ENCODE peak calls at places on chromosomes 4 and X, in ten cellular contexts. U is right lobe of liver, Y is fibroblast of pulmonary artery, X is tibial nerve, O is AG10803, C is SK-N-SH, M is epithelial cell of proximal tubule, E is foreskin fibroblast, L is mucosa of descending colon, W is astrocyte of the spinal cord. R is an unnamed sample.
A peak's percentile ranks its signal among the peaks of the same experiment; 100 is the strongest.

GRCh38 chrX:75887833-75888232 is 102.8 kb upstream of the MAGEE2 start:
- DNase-seq in O (no peak), Y (no peak), X (no peak), E (no peak), U (no peak), L (no peak), C (no peak), W (no peak), M (no peak), R (no peak)

GRCh38 chr4:148654131-148654530 is 211.9 kb upstream of the NR3C2 start:
- DNase-seq in L (no peak), U (no peak), O (no peak), C (no peak), E (no peak), M (no peak), X (no peak), Y (no peak), W (no peak), R (no peak)

GRCh38 chr4:57373971-57374370 is 263.8 kb upstream of the IGFBP7 start:
- DNase-seq in X (no peak), W (no peak), O (no peak), C (no peak), L (no peak), U (no peak), Y (no peak), M (no peak), E (no peak), R (no peak)

GRCh38 chr4:149031399-149031798 is 589.2 kb upstream of the NR3C2 start:
- DNase-seq in L (no peak), Y (peak; percentile 10), X (no peak), O (peak; percentile 8), E (no peak), C (no peak), W (peak; percentile 12), M (no peak), U (no peak), R (no peak)

GRCh38 chrX:48919947-48920712 is 1.3 kb upstream of the PIM2 start:
- DNase-seq in M (no peak), W (no peak), U (no peak), L (no peak), E (no peak), Y (no peak), O (no peak), X (no peak), C (no peak), R (no peak)

GRCh38 chr4:97643179-97643578 is 500.1 kb downstream of the STPG2 start:
- DNase-seq in C (no peak), E (no peak), Y (no peak), W (no peak), U (no peak), X (no peak), M (no peak), O (no peak), L (no peak), R (no peak)

GRCh38 chr4:169110633-169111032 is 100.6 kb upstream of the CBR4 start:
- DNase-seq in X (no peak), L (no peak), M (no peak), U (no peak), C (no peak), W (no peak), Y (no peak), O (no peak), E (no peak), R (no peak)

GRCh38 chr4:55355555-55355954 is 9.5 kb downstream of the SRD5A3 start:
- DNase-seq in W (no peak), C (no peak), L (no peak), M (no peak), U (no peak), O (no peak), E (no peak), Y (no peak), X (no peak), R (no peak)

GRCh38 chrX:71106427-71106826 is at the start of gene CXorf65:
- DNase-seq in U (no peak), L (no peak), C (no peak), Y (no peak), X (no peak), M (no peak), E (no peak), W (no peak), O (no peak), R (no peak)

GRCh38 chr4:25503779-25504178 is 126.7 kb downstream of the ANAPC4 start:
- DNase-seq in U (no peak), Y (no peak), E (no peak), W (no peak), M (no peak), C (no peak), L (no peak), O (no peak), X (no peak), R (no peak)

GRCh38 chrX:84453351-84454246 is 48.7 kb downstream of the HDX start:
- DNase-seq in M (no peak), W (no peak), X (no peak), E (no peak), O (peak; percentile 0), U (peak; percentile 61), C (no peak), L (peak; percentile 11), Y (no peak), R (no peak)

GRCh38 chrX:31551913-31552312 is 480.1 kb upstream of the FTHL17 start:
- DNase-seq in Y (no peak), U (no peak), M (no peak), E (no peak), W (no peak), C (no peak), X (no peak), L (no peak), O (no peak), R (no peak)

GRCh38 chrX:148633509-148633908 is 133.1 kb downstream of the AFF2 start:
- DNase-seq in Y (no peak), W (no peak), O (no peak), L (no peak), M (no peak), C (no peak), E (no peak), U (no peak), X (no peak), R (no peak)

GRCh38 chrX:21661316-21661715 is 3.2 kb upstream of the KLHL34 start:
- DNase-seq in Y (no peak), U (no peak), E (no peak), X (no peak), C (no peak), L (no peak), M (no peak), W (no peak), O (no peak), R (no peak)

GRCh38 chrX:55839480-55839879 is 121.9 kb downstream of the RRAGB start:
- DNase-seq in Y (no peak), X (no peak), C (no peak), U (no peak), M (no peak), O (no peak), W (no peak), E (no peak), L (no peak), R (no peak)

GRCh38 chrX:143306991-143307965 is 210.0 kb downstream of the SPANXN3 start:
- DNase-seq in O (no peak), U (no peak), X (no peak), M (no peak), L (no peak), Y (no peak), C (no peak), W (no peak), E (no peak), R (no peak)

GRCh38 chrX:70656304-70656703 is 211.7 kb downstream of the DLG3 start:
- DNase-seq in O (no peak), E (no peak), X (no peak), L (no peak), W (no peak), U (no peak), C (no peak), M (no peak), Y (no peak), R (no peak)

GRCh38 chr4:176376032-176376614 is 56.4 kb downstream of the SPCS3 start:
- DNase-seq in Y (peak; percentile 61), U (no peak), M (no peak), W (peak; percentile 52), E (no peak), L (no peak), C (peak; percentile 8), O (peak; percentile 31), X (no peak), R (no peak)

GRCh38 chrX:50066318-50066937 is 134.4 kb downstream of the AKAP4 start:
- DNase-seq in M (no peak), X (no peak), Y (no peak), E (no peak), L (no peak), C (no peak), U (no peak), O (no peak), W (no peak), R (no peak)
- H3K4me3 ChIP-seq in M (no peak overlapping the region), X (no peak overlapping the region), Y (no peak overlapping the region), E (no peak overlapping the region), L (no peak overlapping the region), C (no peak overlapping the region), U (peak overlapping the region; percentile 14), O (no peak overlapping the region), W (no peak overlapping the region), R (no peak overlapping the region)

DNA sequence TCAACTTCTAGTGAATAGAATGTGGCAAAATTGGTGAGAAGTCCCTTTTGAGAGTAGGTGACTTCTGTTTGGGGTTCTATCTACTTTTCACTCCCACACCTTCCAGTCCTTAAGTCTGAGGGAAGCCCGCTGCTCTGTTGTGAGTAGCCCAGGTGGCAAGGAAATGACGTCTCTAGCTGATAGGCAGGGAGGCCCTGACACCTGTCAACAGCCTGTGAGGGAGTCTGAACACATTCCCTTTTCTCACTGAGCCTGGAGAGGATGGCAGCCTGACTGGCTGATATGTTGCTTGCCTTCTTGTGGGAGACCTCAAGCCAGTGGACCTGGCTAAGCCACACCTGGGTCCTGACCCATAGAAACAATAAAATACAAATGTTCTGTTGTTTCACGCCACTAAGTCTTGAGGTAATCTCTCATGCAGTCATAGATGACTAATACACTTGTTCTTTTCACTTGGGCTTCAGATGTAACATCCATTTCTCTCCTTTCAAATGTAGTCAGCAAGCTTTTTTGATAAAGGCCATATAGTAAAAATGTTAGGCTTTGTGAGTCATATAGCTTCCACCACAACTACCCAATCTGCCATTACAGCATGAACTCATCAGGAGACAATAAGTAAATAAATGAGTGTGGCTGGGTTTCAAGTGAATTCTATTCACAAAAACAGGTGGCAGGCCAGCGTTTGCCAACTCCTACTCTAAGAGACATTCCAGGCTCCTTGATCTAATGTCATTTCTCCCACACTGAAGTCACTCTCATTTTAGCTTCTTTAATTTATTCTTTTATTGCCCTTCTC is 265.0 kb upstream of the MAD2L1 start:
- DNase-seq in X (no peak), U (no peak), W (peak; percentile 66), M (no peak), C (no peak), E (no peak), L (no peak), O (no peak), Y (no peak), R (no peak)
- H3K4me3 ChIP-seq in X (no peak overlapping the region), U (no peak overlapping the region), W (no peak overlapping the region), M (no peak overlapping the region), C (no peak overlapping the region), E (no peak overlapping the region), L (no peak overlapping the region), O (no peak overlapping the region), Y (no peak overlapping the region), R (no peak overlapping the region)

GRCh38 chrX:15298201-15298600 is 17.2 kb downstream of the ASB11 start:
- DNase-seq in X (no peak), L (no peak), W (no peak), U (no peak), Y (peak; percentile 47), C (no peak), E (no peak), O (no peak), M (no peak), R (no peak)
- H3K4me3 ChIP-seq in X (no peak overlapping the region), L (no peak overlapping the region), W (no peak overlapping the region), U (no peak overlapping the region), Y (no peak overlapping the region), C (no peak overlapping the region), E (no peak overlapping the region), O (no peak overlapping the region), M (no peak overlapping the region), R (no peak overlapping the region)

GRCh38 chrX:68847172-68847571 is 18.4 kb downstream of the EFNB1 start:
- DNase-seq in U (no peak), Y (no peak), X (no peak), O (no peak), E (no peak), M (no peak), C (no peak), W (no peak), L (no peak), R (no peak)
- H3K4me3 ChIP-seq in U (no peak overlapping the region), Y (no peak overlapping the region), X (no peak overlapping the region), O (no peak overlapping the region), E (no peak overlapping the region), M (no peak overlapping the region), C (no peak overlapping the region), W (no peak overlapping the region), L (no peak overlapping the region), R (no peak overlapping the region)